ENCODE peak calls at places on chromosome 10, in nine cellular contexts. M is colonic mucosa, Z is heart right ventricle, L is astrocyte, R is right cardiac atrium, E is stomach, B is fibroblast of lung, A is neuronal stem cell, D is tibial nerve. H is an unnamed sample.

GRCh38 chr10:106076496-106076895 is 1088.0 kb downstream of the SORCS1 start:
- DNase-seq in M (no peak), Z (no peak), L (no peak), R (no peak), E (no peak), B (no peak), A (no peak), D (no peak), H (no peak)

GRCh38 chr10:79178614-79179403 is 110.0 kb downstream of the ZMIZ1 start:
- DNase-seq in M (no peak), Z (no peak), L (peak), R (peak), E (no peak), B (peak), A (peak), D (no peak), H (no peak)

GRCh38 chr10:126207313-126207771 is 180.9 kb downstream of the ADAM12 start:
- DNase-seq in M (no peak), Z (no peak), L (peak), R (no peak), E (no peak), B (peak), A (no peak), D (no peak), H (no peak)

GRCh38 chr10:27746364-27747095 is 911 bp upstream of the MKX start:
- DNase-seq in M (no peak), Z (no peak), L (no peak), R (no peak), E (no peak), B (no peak), A (no peak), D (no peak), H (no peak)

GRCh38 chr10:17768957-17769356 is 17.0 kb downstream of the TMEM236 start:
- DNase-seq in M (no peak), Z (no peak), L (peak), R (no peak), E (no peak), B (peak), A (no peak), D (no peak), H (no peak)

GRCh38 chr10:79241990-79242619 is 105.2 kb upstream of the PPIF start:
- DNase-seq in M (peak), Z (peak), L (no peak), R (peak), E (peak), B (peak), A (no peak), D (no peak), H (no peak)

GRCh38 chr10:119250641-119251314 is 43.4 kb downstream of the GRK5 start:
- DNase-seq in M (no peak), Z (no peak), L (peak), R (no peak), E (no peak), B (peak), A (no peak), D (no peak), H (no peak)

GRCh38 chr10:126597206-126597605 is 73.3 kb downstream of the C10orf90 start:
- DNase-seq in M (no peak), Z (no peak), L (peak), R (no peak), E (no peak), B (no peak), A (no peak), D (no peak), H (no peak)

GRCh38 chr10:99551158-99551557 is 18.4 kb downstream of the NKX2-3 start:
- DNase-seq in M (peak), Z (no peak), L (peak), R (no peak), E (no peak), B (peak), A (no peak), D (no peak), H (no peak)

GRCh38 chr10:47261121-47261520 is 38.9 kb upstream of the GDF10 start:
- DNase-seq in M (no peak), Z (no peak), L (no peak), R (no peak), E (no peak), B (no peak), A (no peak), D (no peak), H (peak)

GRCh38 chr10:116878123-116878522 is 28.8 kb downstream of the ENO4 start:
- DNase-seq in M (no peak), Z (no peak), L (no peak), R (no peak), E (no peak), B (no peak), A (no peak), D (no peak), H (no peak)

GRCh38 chr10:71889388-71889987 is 38.4 kb upstream of the PSAP start:
- DNase-seq in M (no peak), Z (no peak), L (no peak), R (no peak), E (no peak), B (no peak), A (no peak), D (no peak), H (no peak)

GRCh38 chr10:7475046-7475860 is 64.4 kb upstream of the SFMBT2 start:
- DNase-seq in M (peak), Z (peak), L (no peak), R (no peak), E (no peak), B (peak), A (peak), D (no peak), H (no peak)

GRCh38 chr10:91409069-91409868 is 875 bp upstream of the HECTD2 start:
- DNase-seq in M (peak), Z (peak), L (peak), R (peak), E (peak), B (peak), A (peak), D (peak), H (peak)

GRCh38 chr10:62011558-62011957 is 110.1 kb downstream of the ARID5B start:
- DNase-seq in M (peak), Z (no peak), L (no peak), R (no peak), E (peak), B (no peak), A (no peak), D (no peak), H (no peak)

GRCh38 chr10:80612261-80612660 is 74.6 kb downstream of the SH2D4B start:
- DNase-seq in M (no peak), Z (no peak), L (no peak), R (no peak), E (no peak), B (no peak), A (no peak), D (no peak), H (no peak)

GRCh38 chr10:16606421-16606820 is 84.7 kb upstream of the C1QL3 start:
- DNase-seq in M (no peak), Z (no peak), L (peak), R (no peak), E (no peak), B (peak), A (no peak), D (no peak), H (no peak)

GRCh38 chr10:98391578-98391991 is 23.4 kb downstream of the PYROXD2 start:
- DNase-seq in M (no peak), Z (peak), L (no peak), R (peak), E (no peak), B (peak), A (no peak), D (peak), H (no peak)

GRCh38 chr10:27372095-27372494 is 131.5 kb upstream of the ACBD5 start:
- DNase-seq in M (no peak), Z (no peak), L (peak), R (no peak), E (no peak), B (no peak), A (no peak), D (no peak), H (no peak)

GRCh38 chr10:77892021-77892739 is 34.4 kb downstream of the DLG5 start:
- DNase-seq in M (no peak), Z (no peak), L (no peak), R (no peak), E (no peak), B (no peak), A (no peak), D (no peak), H (no peak)

GRCh38 chr10:28925154-28925663 is 247.9 kb downstream of the BAMBI start:
- DNase-seq in M (no peak), Z (peak), L (no peak), R (peak), E (no peak), B (no peak), A (no peak), D (no peak), H (no peak)

GRCh38 chr10:43598447-43598846 is 7.8 kb upstream of the ZNF485 start:
- DNase-seq in M (no peak), Z (peak), L (no peak), R (no peak), E (no peak), B (peak), A (no peak), D (no peak), H (no peak)

GRCh38 chr10:18545626-18546025 is 105.8 kb downstream of the NSUN6 start:
- DNase-seq in M (no peak), Z (no peak), L (peak), R (no peak), E (no peak), B (peak), A (no peak), D (no peak), H (no peak)

GRCh38 chr10:12750526-12751201 is 250.8 kb downstream of the CCDC3 start:
- DNase-seq in M (peak), Z (no peak), L (peak), R (no peak), E (no peak), B (peak), A (no peak), D (no peak), H (no peak)

GRCh38 chr10:34885901-34886300 is 70.8 kb upstream of the PARD3 start:
- DNase-seq in M (no peak), Z (no peak), L (no peak), R (no peak), E (no peak), B (no peak), A (no peak), D (no peak), H (no peak)

GRCh38 chr10:114315566-114316420 is 76.7 kb downstream of the VWA2 start:
- DNase-seq in M (no peak), Z (no peak), L (no peak), R (no peak), E (no peak), B (no peak), A (no peak), D (no peak), H (no peak)

GRCh38 chr10:16904619-16905018 is 87.4 kb upstream of the RSU1 start:
- DNase-seq in M (no peak), Z (no peak), L (peak), R (no peak), E (no peak), B (peak), A (no peak), D (no peak), H (no peak)

GRCh38 chr10:14022052-14022451 is 308.7 kb downstream of the FRMD4A start:
- DNase-seq in M (no peak), Z (no peak), L (no peak), R (no peak), E (no peak), B (no peak), A (no peak), D (no peak), H (no peak)
- H3K4me3 ChIP-seq in M (no peak), Z (no peak), L (no peak), R (no peak), E (no peak), B (no peak), A (no peak), D (no peak), H (no peak)

DNA sequence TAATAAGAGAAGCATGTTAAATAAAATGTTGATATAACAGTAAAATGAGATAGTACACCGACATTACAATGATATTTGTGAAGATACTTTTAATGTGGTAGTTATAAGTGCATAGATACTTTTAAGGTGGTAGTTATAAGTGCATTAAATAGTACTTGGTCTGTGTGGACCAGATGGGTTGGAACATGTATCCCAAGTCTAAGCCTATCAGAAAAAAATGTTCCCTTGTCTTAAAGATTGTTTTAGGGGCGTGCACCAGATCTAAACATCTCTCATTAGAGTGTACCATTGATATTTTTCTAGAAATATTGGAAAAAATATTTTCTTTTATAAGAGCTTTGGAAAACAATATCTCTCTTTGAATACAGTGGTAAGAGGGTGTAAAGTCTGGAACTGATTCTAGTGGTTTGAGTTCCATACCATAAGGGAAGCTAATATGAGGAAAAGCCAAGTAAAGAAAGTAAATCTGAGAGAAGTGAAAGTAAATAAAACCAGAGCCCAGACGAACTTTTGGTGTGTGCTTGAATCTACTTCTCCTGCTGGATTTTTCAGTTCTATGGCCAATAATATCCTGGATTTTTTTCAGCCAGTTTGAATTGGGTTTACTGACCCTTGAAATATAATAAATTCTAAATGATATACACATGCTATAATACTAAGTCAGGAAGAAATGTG is 175.3 kb downstream of the MBL2 start:
- DNase-seq in M (no peak), Z (no peak), L (no peak), R (no peak), E (no peak), B (peak), A (no peak), D (no peak), H (no peak)
- H3K4me3 ChIP-seq in M (no peak), Z (no peak), L (no peak), R (peak), E (no peak), B (peak), A (no peak), D (no peak), H (no peak)

GRCh38 chr10:101828734-101829551 is 10.7 kb upstream of the OGA start:
- DNase-seq in M (peak), Z (peak), L (no peak), R (peak), E (no peak), B (no peak), A (no peak), D (no peak), H (no peak)
- H3K4me3 ChIP-seq in M (no peak), Z (peak), L (no peak), R (no peak), E (peak), B (no peak), A (peak), D (peak), H (no peak)

GRCh38 chr10:14654821-14655382 is 119.8 kb downstream of the FAM107B start:
- DNase-seq in M (no peak), Z (no peak), L (no peak), R (no peak), E (no peak), B (no peak), A (no peak), D (no peak), H (no peak)
- H3K4me3 ChIP-seq in M (no peak), Z (no peak), L (no peak), R (no peak), E (no peak), B (no peak), A (no peak), D (no peak), H (no peak)

GRCh38 chr10:68601490-68602265 is 41.5 kb downstream of the TET1 start:
- DNase-seq in M (no peak), Z (no peak), L (no peak), R (no peak), E (no peak), B (no peak), A (no peak), D (no peak), H (no peak)
- H3K4me3 ChIP-seq in M (no peak), Z (peak), L (peak), R (no peak), E (no peak), B (peak), A (no peak), D (no peak), H (no peak)

DNA sequence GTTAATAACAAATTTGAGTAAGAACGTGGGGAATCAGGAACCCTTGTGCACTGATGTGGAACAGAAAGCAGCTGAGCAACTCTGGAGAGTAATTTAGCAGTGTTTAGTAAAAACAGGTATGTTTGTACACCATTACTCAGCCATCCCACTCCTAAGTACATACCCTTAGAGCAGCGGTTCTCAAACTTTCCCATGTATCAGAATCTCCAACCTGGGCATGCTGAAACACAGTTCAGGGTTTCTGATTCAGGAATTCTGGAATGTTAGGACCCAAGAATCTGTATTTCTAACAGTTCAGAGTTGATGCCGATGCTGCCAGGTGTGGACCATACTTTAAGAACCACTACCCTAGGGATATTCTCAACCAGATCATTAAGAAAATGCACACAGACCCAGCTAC is 5.1 kb downstream of the SGMS1 start:
- DNase-seq in M (no peak), Z (no peak), L (no peak), R (no peak), E (no peak), B (no peak), A (no peak), D (no peak), H (no peak)
- H3K4me3 ChIP-seq in M (no peak), Z (no peak), L (no peak), R (no peak), E (no peak), B (no peak), A (no peak), D (no peak), H (no peak)

GRCh38 chr10:132862485-132863420 is 76.8 kb upstream of the NKX6-2 start:
- DNase-seq in M (no peak), Z (peak), L (no peak), R (no peak), E (peak), B (no peak), A (no peak), D (no peak), H (no peak)
- H3K4me3 ChIP-seq in M (no peak), Z (no peak), L (no peak), R (no peak), E (no peak), B (no peak), A (no peak), D (no peak), H (no peak)

DNA sequence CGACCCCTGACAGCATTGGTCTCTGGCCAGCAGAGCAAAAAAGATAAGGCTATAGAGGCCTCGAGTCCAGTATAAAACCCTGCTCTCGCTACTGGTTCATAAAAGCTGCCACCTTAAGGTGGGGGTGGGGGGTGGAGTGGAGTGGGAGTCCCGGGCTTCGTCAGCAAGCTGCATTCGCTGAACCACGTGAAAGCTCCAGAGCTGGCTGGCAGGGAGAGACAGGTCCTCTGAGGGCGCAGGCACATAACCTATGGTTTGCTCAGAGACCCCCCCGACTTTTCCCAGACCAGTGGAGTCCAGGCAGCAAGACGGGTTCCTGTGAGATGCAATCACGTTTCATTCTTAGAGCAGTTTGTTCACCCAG is 1.4 kb downstream of the KAZALD1 start:
- DNase-seq in M (no peak), Z (no peak), L (no peak), R (no peak), E (no peak), B (no peak), A (no peak), D (no peak), H (no peak)
- H3K4me3 ChIP-seq in M (peak), Z (peak), L (peak), R (peak), E (peak), B (peak), A (no peak), D (peak), H (peak)